ENCODE peak calls at places on chromosomes 6 and 20, in four cellular contexts. C is IMR-90, Y is mesendoderm, V is H1. T is an unnamed sample.

GRCh38 chr6:32087574-32088486 is 21.3 kb downstream of the TNXB start:
- DNase-seq in C (peak; percentile 46), Y (peak; percentile 95), V (peak; percentile 92), T (peak; percentile 94)

GRCh38 chr6:159692303-159693127 is 526 bp downstream of the SOD2 start:
- DNase-seq in C (peak; percentile 42), Y (peak; percentile 61), V (no peak), T (peak; percentile 46)

GRCh38 chr6:4021862-4022715 is 56.8 kb downstream of the FAM217A start:
- DNase-seq in C (no peak), Y (no peak), V (no peak), T (peak; percentile 32)

GRCh38 chr6:2714359-2714895 is 36.3 kb downstream of the MYLK4 start:
- DNase-seq in C (peak; percentile 97), Y (no peak), V (no peak), T (no peak)

GRCh38 chr6:112690497-112691202 is 343.5 kb downstream of the RFPL4B start:
- DNase-seq in C (peak; percentile 64), Y (peak; percentile 13), V (no peak), T (no peak)

GRCh38 chr20:58712823-58713731 is 20.5 kb downstream of the NPEPL1 start:
- DNase-seq in C (no peak), Y (no peak), V (peak; percentile 43), T (peak; percentile 20)

GRCh38 chr6:22409487-22409886 is 112.7 kb upstream of the PRL start:
- DNase-seq in C (peak; percentile 33), Y (no peak), V (no peak), T (no peak)

GRCh38 chr6:149235130-149235561 is 82.4 kb upstream of the TAB2 start:
- DNase-seq in C (peak; percentile 90), Y (no peak), V (no peak), T (no peak)

GRCh38 chr20:4227085-4227821 is 211.9 kb upstream of the RNF24 start:
- DNase-seq in C (peak; percentile 73), Y (peak; percentile 73), V (peak; percentile 59), T (peak; percentile 80)

GRCh38 chr6:11851405-11851804 is 72.8 kb upstream of the ADTRP start:
- DNase-seq in C (peak; percentile 82), Y (no peak), V (no peak), T (no peak)

GRCh38 chr20:24388828-24389325 is 80.6 kb upstream of the SYNDIG1 start:
- DNase-seq in C (no peak), Y (no peak), V (no peak), T (peak; percentile 18)
- H4K5ac ChIP-seq in C (no peak overlapping the region), Y (no peak overlapping the region), V (no peak overlapping the region), T (no peak overlapping the region)

GRCh38 chr6:168782211-168782729 is 341.3 kb downstream of the SMOC2 start:
- DNase-seq in C (no peak), Y (no peak), V (no peak), T (no peak)
- H4K5ac ChIP-seq in C (no peak overlapping the region), Y (no peak overlapping the region), V (no peak overlapping the region), T (no peak overlapping the region)

GRCh38 chr6:39839445-39839844 is 47.3 kb downstream of the DAAM2 start:
- DNase-seq in C (no peak), Y (no peak), V (no peak), T (no peak)

GRCh38 chr6:39841923-39842322 is 49.7 kb downstream of the DAAM2 start:
- DNase-seq in C (no peak), Y (no peak), V (no peak), T (no peak)

GRCh38 chr6:39840781-39841180 is 48.6 kb downstream of the DAAM2 start:
- DNase-seq in C (no peak), Y (no peak), V (no peak), T (no peak)

GRCh38 chr6:39843305-39844020 is 51.3 kb downstream of the DAAM2 start:
- DNase-seq in C (peak; percentile 6), Y (no peak), V (no peak), T (no peak)

GRCh38 chr6:39841291-39841690 is 49.1 kb downstream of the DAAM2 start:
- DNase-seq in C (peak; percentile 11), Y (peak; percentile 66), V (no peak), T (peak; percentile 36)
- H4K5ac ChIP-seq in C (no peak overlapping the region), Y (no peak overlapping the region), V (no peak overlapping the region), T (no peak overlapping the region)

GRCh38 chr6:16873698-16874097 is 112.4 kb upstream of the ATXN1 start:
- DNase-seq in C (no peak), Y (no peak), V (no peak), T (no peak)
- H4K5ac ChIP-seq in C (no peak overlapping the region), Y (no peak overlapping the region), V (no peak overlapping the region), T (no peak overlapping the region)

GRCh38 chr6:128632131-128632530 is 111.7 kb upstream of the PTPRK start:
- DNase-seq in C (peak; percentile 20), Y (no peak), V (no peak), T (no peak)

GRCh38 chr6:128630213-128630612 is 109.8 kb upstream of the PTPRK start:
- DNase-seq in C (no peak), Y (no peak), V (no peak), T (no peak)

GRCh38 chr6:128635219-128635618 is 114.8 kb upstream of the PTPRK start:
- DNase-seq in C (no peak), Y (no peak), V (no peak), T (no peak)

GRCh38 chr6:128631031-128631430 is 110.6 kb upstream of the PTPRK start:
- DNase-seq in C (no peak), Y (no peak), V (no peak), T (no peak)
- H4K5ac ChIP-seq in C (no peak overlapping the region), Y (no peak overlapping the region), V (no peak overlapping the region), T (no peak overlapping the region)

DNA sequence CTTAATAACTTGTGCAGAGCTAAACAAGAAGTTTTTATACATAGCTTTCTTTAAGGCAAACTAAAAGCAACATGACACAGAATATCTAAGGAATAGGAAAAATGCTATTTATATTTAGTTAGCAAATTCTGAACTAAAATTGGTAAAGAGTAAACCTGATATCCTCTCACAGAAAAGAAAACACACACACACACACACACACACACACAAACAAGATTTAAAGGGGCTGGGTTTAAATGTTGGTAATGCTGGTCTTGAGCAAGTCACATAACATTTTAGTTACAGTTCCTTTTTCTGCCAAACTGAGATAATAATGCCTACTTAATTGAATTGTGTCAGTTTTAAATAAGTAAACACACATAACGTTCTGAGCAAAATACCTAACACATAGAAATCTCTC is 1.6 kb downstream of the TRDN start:
- DNase-seq in C (no peak), Y (peak; percentile 27), V (no peak), T (no peak)
- H4K5ac ChIP-seq in C (no peak overlapping the region), Y (no peak overlapping the region), V (no peak overlapping the region), T (no peak overlapping the region)

DNA sequence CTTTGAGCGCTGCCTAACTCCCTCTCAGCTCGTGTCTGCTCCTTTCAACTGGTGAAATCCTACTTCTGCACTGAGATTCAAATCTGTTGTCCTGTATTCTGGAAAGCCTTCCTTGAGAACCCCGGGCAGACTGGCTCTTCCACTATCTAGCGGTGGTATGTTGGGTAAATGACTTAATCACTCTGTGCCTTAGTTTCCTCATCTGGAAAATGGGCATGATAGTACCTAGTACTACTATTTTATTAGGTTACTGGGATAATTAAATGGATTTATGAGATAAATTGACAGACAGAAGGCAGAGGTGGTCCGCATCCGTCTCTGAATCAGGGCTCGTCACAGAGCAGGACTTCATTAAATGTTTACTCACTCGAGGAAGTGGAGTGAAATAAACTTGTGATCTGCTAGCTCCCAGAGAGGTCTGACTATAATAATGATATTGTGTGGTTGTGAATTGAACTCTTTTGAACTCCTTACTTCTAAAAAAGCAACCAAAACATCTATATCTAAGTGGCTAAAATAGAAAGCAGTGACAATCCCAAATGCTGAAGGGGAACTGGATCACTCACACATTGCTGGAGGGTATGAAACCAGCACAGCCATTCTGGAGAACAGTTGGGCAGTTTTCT is 26.6 kb downstream of the PPP1R16B start:
- DNase-seq in C (no peak), Y (no peak), V (no peak), T (no peak)
- H4K5ac ChIP-seq in C (no peak overlapping the region), Y (no peak overlapping the region), V (no peak overlapping the region), T (no peak overlapping the region)